ENCODE peak calls at places on chromosomes 4 and X, in nine cellular contexts. L, I, Y, F, M, P, B, S and N are unnamed samples.

GRCh38 chr4:143352052-143352451 is 15.4 kb downstream of the GAB1 start:
- DNase-seq in L (no peak), I (no peak), M (no peak), Y (no peak), S (no peak), F (no peak), B (no peak), P (peak), N (no peak)

GRCh38 chr4:3518941-3519340 is 13.3 kb downstream of the LRPAP1 start:
- DNase-seq in S (no peak), F (no peak), I (no peak), M (no peak), P (no peak), B (no peak), L (no peak), Y (no peak), N (no peak)

GRCh38 chr4:107034091-107034698 is 1.9 kb downstream of the DKK2 start:
- DNase-seq in I (peak), Y (peak), S (no peak), F (no peak), M (peak), P (peak), L (no peak), B (no peak), N (peak)

GRCh38 chr4:86603486-86603885 is 9.4 kb downstream of the PTPN13 start:
- DNase-seq in Y (no peak), B (no peak), F (no peak), I (no peak), M (no peak), S (no peak), L (no peak), P (no peak), N (no peak)

GRCh38 chr4:185738038-185738552 is 73.9 kb downstream of the SORBS2 start:
- DNase-seq in L (peak), Y (no peak), B (no peak), F (no peak), M (peak), P (no peak), S (no peak), I (no peak), N (no peak)

GRCh38 chrX:130124577-130124976 is 14.3 kb upstream of the ELF4 start:
- DNase-seq in Y (no peak), I (no peak), P (no peak), F (no peak), M (no peak), B (no peak), S (no peak), L (no peak), N (no peak)

GRCh38 chr4:2042207-2042946 is 16.8 kb upstream of the NAT8L start:
- DNase-seq in S (no peak), M (no peak), P (peak), L (no peak), B (peak), I (peak), Y (no peak), F (peak), N (peak)

GRCh38 chr4:56440983-56441382 is 4.9 kb downstream of the PAICS start:
- DNase-seq in F (no peak), Y (no peak), P (no peak), I (no peak), B (no peak), L (no peak), S (no peak), M (no peak), N (no peak)

GRCh38 chrX:86133761-86134160 is 14.5 kb upstream of the DACH2 start:
- DNase-seq in I (no peak), B (peak), P (peak), F (no peak), Y (no peak), L (no peak), S (no peak), M (peak), N (no peak)

GRCh38 chr4:88900432-88900831 is 156.6 kb downstream of the FAM13A start:
- DNase-seq in S (no peak), L (peak), B (no peak), M (peak), I (no peak), Y (no peak), P (no peak), F (no peak), N (no peak)

GRCh38 chrX:67601771-67602170 is 58.0 kb downstream of the AR start:
- DNase-seq in B (no peak), S (no peak), Y (no peak), I (no peak), L (no peak), F (no peak), M (no peak), P (no peak), N (no peak)

GRCh38 chr4:97720869-97721432 is 422.3 kb downstream of the STPG2 start:
- DNase-seq in Y (no peak), F (no peak), B (peak), M (peak), S (no peak), L (no peak), P (peak), I (no peak), N (peak)

GRCh38 chr4:25838526-25838925 is 24.3 kb downstream of the SEL1L3 start:
- DNase-seq in P (no peak), B (no peak), I (no peak), L (no peak), M (no peak), Y (no peak), S (no peak), F (no peak), N (no peak)

GRCh38 chr4:105116616-105117319 is 29.9 kb upstream of the TET2 start:
- DNase-seq in Y (no peak), I (no peak), F (no peak), S (no peak), B (no peak), L (no peak), M (no peak), P (no peak), N (no peak)

GRCh38 chr4:29970626-29971025 is 749.5 kb upstream of the PCDH7 start:
- DNase-seq in S (no peak), I (peak), B (no peak), L (no peak), P (no peak), M (no peak), F (no peak), Y (no peak), N (no peak)

GRCh38 chr4:127482049-127482448 is 150.7 kb upstream of the INTU start:
- DNase-seq in S (no peak), B (no peak), F (no peak), P (no peak), M (no peak), I (no peak), Y (no peak), L (no peak), N (no peak)

GRCh38 chr4:87270144-87270543 is 49.7 kb upstream of the KLHL8 start:
- DNase-seq in Y (no peak), I (peak), M (peak), F (no peak), B (no peak), S (peak), L (no peak), P (peak), N (peak)

GRCh38 chrX:96807318-96807717 is 76.4 kb upstream of the RPA4 start:
- DNase-seq in P (no peak), Y (no peak), M (no peak), F (no peak), I (no peak), B (no peak), S (no peak), L (no peak), N (no peak)

GRCh38 chr4:148634476-148634875 is 192.3 kb upstream of the NR3C2 start:
- DNase-seq in F (no peak), M (peak), S (no peak), B (no peak), P (no peak), I (no peak), L (no peak), Y (no peak), N (no peak)

GRCh38 chr4:156476359-156476758 is 495.2 kb downstream of the PDGFC start:
- DNase-seq in Y (no peak), F (no peak), I (no peak), L (peak), M (peak), P (peak), B (no peak), S (no peak), N (peak)

GRCh38 chr4:184851200-184851541 is 25.4 kb upstream of the ACSL1 start:
- DNase-seq in I (no peak), P (no peak), S (peak), M (peak), L (no peak), Y (no peak), F (no peak), B (peak), N (no peak)

GRCh38 chrX:71976753-71977152 is 66.1 kb downstream of the NHSL2 start:
- DNase-seq in M (no peak), P (no peak), I (no peak), S (no peak), L (no peak), F (no peak), Y (no peak), B (peak), N (no peak)

GRCh38 chr4:38371391-38371851 is 292.6 kb upstream of the KLF3 start:
- DNase-seq in S (no peak), L (peak), Y (no peak), F (no peak), P (no peak), M (peak), B (no peak), I (no peak), N (no peak)

GRCh38 chr4:48450740-48451139 is 32.4 kb upstream of the SLC10A4 start:
- DNase-seq in I (no peak), B (no peak), F (no peak), L (no peak), Y (no peak), M (no peak), P (no peak), S (no peak), N (no peak)

GRCh38 chr4:11489449-11490083 is 60.9 kb upstream of the HS3ST1 start:
- DNase-seq in F (no peak), B (no peak), I (no peak), P (no peak), Y (no peak), M (no peak), S (no peak), L (no peak), N (no peak)

GRCh38 chr4:54998991-54999390 is 126.4 kb downstream of the KDR start:
- DNase-seq in M (peak), L (no peak), Y (no peak), P (no peak), B (no peak), F (no peak), I (no peak), S (no peak), N (no peak)

GRCh38 chr4:169185133-169185956 is 85.4 kb downstream of the SH3RF1 start:
- DNase-seq in F (no peak), P (no peak), L (no peak), B (no peak), Y (no peak), I (no peak), S (no peak), M (peak), N (peak)
- TF ChIP-seq CTCF in F (no peak), P (no peak), L (no peak), B (no peak), Y (no peak), I (no peak), S (no peak), M (peak), N (no peak)

DNA sequence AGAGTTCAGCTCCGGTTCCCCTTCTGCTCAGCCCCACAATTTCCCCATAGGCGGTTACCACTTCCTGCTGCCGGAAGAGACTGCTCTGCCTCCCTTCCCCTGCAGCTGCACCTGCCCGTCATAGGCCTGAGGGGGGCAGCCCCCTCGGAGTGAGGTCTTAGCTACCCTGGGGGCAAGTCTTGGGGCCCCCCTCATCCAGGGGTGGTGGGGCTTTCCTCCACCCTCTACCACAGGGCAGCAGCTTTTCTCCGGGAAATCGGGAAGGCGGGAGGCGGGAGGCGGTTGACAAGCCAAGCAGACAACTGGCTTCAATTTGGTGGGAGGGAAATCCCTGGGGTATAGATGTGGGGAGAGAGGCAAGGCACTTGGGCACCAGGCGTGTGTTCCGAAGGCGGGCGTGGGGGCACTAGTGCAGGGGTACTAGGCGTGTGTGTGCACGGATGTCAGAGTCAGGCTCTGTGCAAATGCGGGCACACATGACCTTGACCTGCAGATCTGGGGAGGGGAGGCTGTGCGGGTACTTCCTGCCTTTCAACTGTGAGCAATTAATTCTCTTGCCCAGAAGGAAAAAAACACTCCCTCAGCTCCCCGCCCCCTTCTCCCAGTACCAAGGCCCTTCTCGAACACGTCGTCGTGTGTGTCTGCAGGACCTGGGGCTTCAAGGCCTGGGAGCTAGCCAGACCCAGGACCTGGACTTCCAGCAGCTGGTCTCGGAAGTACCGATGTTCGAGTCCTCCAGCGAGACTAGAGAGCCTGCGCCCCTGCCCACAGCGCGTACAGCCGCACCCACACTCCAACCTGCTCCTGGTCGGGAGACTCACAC is 1.0 kb upstream of the ARHGAP4 start:
- DNase-seq in M (peak), L (no peak), S (peak), F (peak), P (peak), Y (no peak), B (peak), I (peak), N (no peak)
- TF ChIP-seq CTCF in M (no peak), L (no peak), S (no peak), F (no peak), P (no peak), Y (no peak), B (no peak), I (no peak), N (no peak)

DNA sequence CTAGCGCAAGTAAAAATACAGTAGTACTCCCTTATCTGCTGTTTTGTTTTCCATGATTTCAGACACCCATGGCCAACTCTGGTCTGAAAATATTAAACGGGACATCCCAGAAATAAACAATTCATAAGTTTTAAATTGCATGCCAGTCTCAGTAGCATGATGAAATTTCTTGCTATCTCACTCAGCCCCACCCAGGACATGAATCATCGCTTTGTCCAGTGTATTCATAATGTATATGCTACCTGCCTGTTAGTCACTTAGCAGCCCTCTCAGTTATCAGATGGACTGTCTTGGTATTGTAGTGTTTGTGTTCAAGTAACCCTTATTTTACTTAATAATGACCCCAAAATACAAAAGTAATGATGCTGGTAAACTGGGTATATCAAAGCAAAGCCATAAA is 158.2 kb upstream of the DDIT4L start:
- DNase-seq in B (no peak), F (no peak), I (no peak), S (no peak), L (no peak), P (no peak), Y (no peak), M (peak), N (peak)
- TF ChIP-seq CTCF in B (no peak), F (no peak), I (no peak), S (no peak), L (no peak), P (no peak), Y (no peak), M (no peak), N (no peak)

GRCh38 chrX:141468940-141469339 is 115.6 kb downstream of the SPANXA1 start:
- DNase-seq in S (no peak), I (no peak), L (peak), P (no peak), Y (no peak), M (peak), F (no peak), B (no peak), N (no peak)

GRCh38 chrX:141469469-141469868 is 115.1 kb downstream of the SPANXA1 start:
- DNase-seq in M (no peak), L (peak), S (no peak), Y (no peak), I (no peak), F (no peak), B (no peak), P (no peak), N (no peak)

GRCh38 chrX:141467442-141467841 is 117.1 kb downstream of the SPANXA1 start:
- DNase-seq in S (no peak), F (no peak), M (peak), B (no peak), P (peak), Y (no peak), I (no peak), L (no peak), N (no peak)
- TF ChIP-seq CTCF in S (no peak), F (no peak), M (peak), B (no peak), P (peak), Y (peak), I (peak), L (no peak), N (no peak)

DNA sequence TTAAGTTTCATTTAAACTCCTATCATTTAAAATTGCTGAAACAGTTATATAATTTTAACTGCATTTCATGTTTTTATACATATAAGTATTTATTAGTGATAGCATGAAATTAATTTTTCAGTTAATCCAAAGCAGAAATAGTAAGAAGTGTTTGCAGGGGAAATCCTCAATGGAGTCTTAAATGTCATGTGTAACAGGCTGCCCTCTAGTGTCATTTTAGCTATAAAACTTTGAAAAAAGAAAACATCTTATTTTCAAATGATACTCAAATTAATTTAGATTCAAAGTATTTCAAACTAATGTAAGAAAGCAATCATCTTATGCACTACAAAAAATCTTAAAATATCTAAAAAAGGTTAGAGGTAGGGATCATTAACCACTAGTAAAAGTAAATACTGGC is 27.1 kb downstream of the TAPT1 start:
- DNase-seq in I (no peak), P (peak), B (peak), M (peak), S (no peak), Y (no peak), F (no peak), L (no peak), N (no peak)
- TF ChIP-seq CTCF in I (peak), P (peak), B (peak), M (no peak), S (peak), Y (no peak), F (no peak), L (peak), N (no peak)

GRCh38 chr4:82275431-82276423 is 98.1 kb downstream of the HNRNPD start:
- DNase-seq in B (no peak), L (no peak), P (no peak), I (peak), F (no peak), S (no peak), Y (no peak), M (no peak), N (no peak)
- TF ChIP-seq CTCF in B (peak), L (no peak), P (no peak), I (peak), F (no peak), S (no peak), Y (no peak), M (no peak), N (no peak)

GRCh38 chr4:13542577-13543042 is 1.7 kb downstream of the NKX3-2 start:
- DNase-seq in F (no peak), S (no peak), Y (peak), B (peak), M (no peak), P (no peak), I (no peak), L (no peak), N (no peak)

GRCh38 chr4:13541176-13541604 is 3.1 kb downstream of the NKX3-2 start:
- DNase-seq in P (peak), I (peak), F (no peak), L (no peak), Y (no peak), B (no peak), M (no peak), S (no peak), N (no peak)

GRCh38 chr4:13543091-13543581 is 1.2 kb downstream of the NKX3-2 start:
- DNase-seq in F (no peak), Y (peak), I (no peak), L (no peak), P (peak), S (no peak), M (no peak), B (peak), N (no peak)

GRCh38 chr4:13540446-13541175 is 3.7 kb downstream of the NKX3-2 start:
- DNase-seq in B (no peak), M (no peak), S (no peak), I (peak), P (peak), F (no peak), Y (no peak), L (no peak), N (no peak)

DNA sequence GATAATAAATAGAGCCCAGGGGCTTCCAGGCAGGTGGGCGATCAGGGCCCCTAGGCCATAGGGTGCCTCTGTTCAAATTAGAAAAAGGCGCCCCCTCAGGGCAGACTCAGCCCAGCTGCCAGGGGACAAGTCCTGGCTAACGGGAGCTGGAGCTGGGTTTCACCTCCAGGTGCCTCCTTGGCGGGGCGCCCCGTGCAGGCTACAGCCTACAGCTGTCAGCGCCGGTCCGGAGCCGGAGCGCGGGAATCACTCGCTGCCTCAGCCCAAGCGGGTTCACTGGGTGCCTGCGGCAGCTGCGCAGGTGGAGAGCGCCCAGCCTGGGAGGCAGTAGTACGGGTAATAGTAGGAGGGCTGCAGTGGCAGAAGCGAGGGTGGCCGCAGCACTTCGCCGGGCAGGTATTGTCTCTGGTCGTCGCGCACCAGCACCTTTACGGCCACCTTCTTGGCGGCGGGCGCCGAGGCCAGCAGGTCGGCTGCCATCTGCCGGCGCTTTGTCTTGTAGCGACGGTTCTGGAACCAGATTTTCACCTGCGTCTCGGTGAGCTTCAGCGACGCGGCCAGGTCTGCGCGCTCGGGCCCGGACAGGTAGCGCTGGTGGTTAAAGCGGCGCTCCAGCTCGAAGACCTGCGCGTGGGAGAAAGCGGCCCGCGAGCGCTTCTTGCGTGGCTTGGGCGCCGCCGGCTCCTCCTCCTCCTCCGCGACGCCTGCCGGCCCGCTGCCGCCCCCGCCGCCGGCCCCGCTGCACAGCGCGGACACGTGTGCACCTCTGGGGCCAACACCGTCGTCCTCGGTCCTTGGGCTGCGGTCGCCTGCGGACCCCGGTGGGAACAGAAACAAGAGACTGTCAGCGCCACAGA is 2.4 kb downstream of the NKX3-2 start:
- DNase-seq in L (no peak), I (peak), S (no peak), M (no peak), F (no peak), P (peak), Y (peak), B (no peak), N (no peak)
- TF ChIP-seq CTCF in L (peak), I (peak), S (peak), M (peak), F (no peak), P (peak), Y (peak), B (no peak), N (peak)

GRCh38 chr4:152784490-152785195 is 4.9 kb downstream of the ARFIP1 start:
- DNase-seq in I (no peak), F (no peak), S (peak), Y (no peak), P (peak), L (no peak), M (peak), B (no peak), N (peak)
- TF ChIP-seq CTCF in I (peak), F (no peak), S (peak), Y (no peak), P (peak), L (peak), M (peak), B (no peak), N (no peak)